ENCODE peak calls at places on chromosomes 12 and 14, in eight cellular contexts. L, W, N, G, I, R, H and D are unnamed samples. For H3K27me3, the result is how much of the 10 kb centered on the place peaks cover.

GRCh38 chr14:77980475-77981321 is 180.8 kb downstream of the ADCK1 start:
- DNase-seq in L (no peak), W (no peak), N (no peak), G (no peak), I (no peak), R (no peak), H (peak), D (no peak)

GRCh38 chr12:85468356-85469157 is 188.5 kb downstream of the ALX1 start:
- DNase-seq in L (no peak), W (no peak), N (peak), G (peak), I (peak), R (peak), H (peak), D (no peak)

GRCh38 chr14:41461380-41461779 is 145.3 kb upstream of the LRFN5 start:
- DNase-seq in L (no peak), W (no peak), N (no peak), G (no peak), I (no peak), R (no peak), H (no peak), D (no peak)

GRCh38 chr14:68779761-68780323 is 13.0 kb downstream of the ZFP36L1 start:
- DNase-seq in L (no peak), W (peak), N (no peak), G (no peak), I (peak), R (peak), H (no peak), D (no peak)

GRCh38 chr14:30621954-30622830 is at the start of gene SCFD1:
- DNase-seq in L (peak), W (peak), N (peak), G (peak), I (peak), R (peak), H (peak), D (peak)

GRCh38 chr12:81573228-81573627 is 185.9 kb downstream of the PPFIA2 start:
- DNase-seq in L (no peak), W (no peak), N (no peak), G (no peak), I (peak), R (peak), H (no peak), D (no peak)

GRCh38 chr12:51702582-51702981 is 111.5 kb downstream of the SCN8A start:
- DNase-seq in L (no peak), W (no peak), N (no peak), G (no peak), I (no peak), R (no peak), H (no peak), D (no peak)

GRCh38 chr12:24109381-24110039 is 160.0 kb upstream of the SOX5 start:
- DNase-seq in L (no peak), W (no peak), N (no peak), G (no peak), I (peak), R (peak), H (no peak), D (no peak)

GRCh38 chr14:103558071-103558882 is 4.2 kb downstream of the BAG5 start:
- DNase-seq in L (no peak), W (no peak), N (no peak), G (no peak), I (peak), R (no peak), H (peak), D (peak)

GRCh38 chr12:50597200-50598195 is 92.7 kb downstream of the DIP2B start:
- DNase-seq in L (peak), W (no peak), N (no peak), G (peak), I (peak), R (peak), H (no peak), D (no peak)

GRCh38 chr12:102350070-102350469 is 130.3 kb downstream of the IGF1 start:
- DNase-seq in L (no peak), W (no peak), N (no peak), G (no peak), I (no peak), R (no peak), H (no peak), D (no peak)

GRCh38 chr12:98738002-98738401 is 92.9 kb downstream of the APAF1 start:
- DNase-seq in L (no peak), W (no peak), N (no peak), G (no peak), I (peak), R (no peak), H (no peak), D (no peak)

GRCh38 chr12:120710805-120711296 is 593 bp downstream of the UNC119B start:
- DNase-seq in L (no peak), W (no peak), N (no peak), G (no peak), I (no peak), R (no peak), H (peak), D (no peak)

GRCh38 chr12:61993734-61994345 is 266.4 kb upstream of the USP15 start:
- DNase-seq in L (no peak), W (no peak), N (peak), G (peak), I (peak), R (no peak), H (no peak), D (no peak)

GRCh38 chr12:110825530-110825929 is 21.3 kb upstream of the CCDC63 start:
- DNase-seq in L (no peak), W (no peak), N (no peak), G (no peak), I (no peak), R (no peak), H (no peak), D (no peak)

GRCh38 chr12:89709994-89710872 is 1.6 kb upstream of the ATP2B1 start:
- DNase-seq in L (peak), W (peak), N (no peak), G (no peak), I (peak), R (no peak), H (peak), D (peak)

GRCh38 chr14:66099451-66099850 is 386.7 kb upstream of the CCDC196 start:
- DNase-seq in L (no peak), W (no peak), N (no peak), G (no peak), I (no peak), R (no peak), H (no peak), D (no peak)

GRCh38 chr12:50240096-50240791 is 43.1 kb downstream of the LIMA1 start:
- DNase-seq in L (no peak), W (no peak), N (no peak), G (no peak), I (no peak), R (no peak), H (peak), D (no peak)

GRCh38 chr14:102939820-102940561 is 17.5 kb downstream of the AMN start:
- DNase-seq in L (no peak), W (no peak), N (no peak), G (no peak), I (no peak), R (no peak), H (peak), D (no peak)

GRCh38 chr12:79250955-79251354 is 386.4 kb downstream of the SYT1 start:
- DNase-seq in L (no peak), W (no peak), N (no peak), G (no peak), I (peak), R (peak), H (no peak), D (no peak)

GRCh38 chr12:52069410-52070242 is at the start of gene ATG101:
- DNase-seq in L (peak), W (peak), N (peak), G (peak), I (peak), R (peak), H (peak), D (peak)

GRCh38 chr12:5905757-5906156 is 39.3 kb downstream of the ANO2 start:
- DNase-seq in L (no peak), W (no peak), N (no peak), G (no peak), I (no peak), R (no peak), H (no peak), D (no peak)

GRCh38 chr12:23525450-23526072 is 423.9 kb downstream of the SOX5 start:
- DNase-seq in L (no peak), W (no peak), N (no peak), G (no peak), I (no peak), R (no peak), H (no peak), D (no peak)

GRCh38 chr14:38790916-38791315 is 312.1 kb downstream of the SEC23A start:
- DNase-seq in L (no peak), W (no peak), N (no peak), G (no peak), I (no peak), R (no peak), H (no peak), D (no peak)

GRCh38 chr12:48969847-48970701 is 1.5 kb downstream of the WNT10B start:
- DNase-seq in L (no peak), W (no peak), N (no peak), G (no peak), I (no peak), R (no peak), H (no peak), D (no peak)
- H3K27me3 ChIP-seq in L (under half), W (half or more), N (half or more), G (under half), I (half or more), R (under half), H (under half), D (half or more)

GRCh38 chr14:88380405-88380804 is 5.1 kb upstream of the SPATA7 start:
- DNase-seq in L (no peak), W (no peak), N (no peak), G (no peak), I (peak), R (no peak), H (no peak), D (no peak)

GRCh38 chr14:88386395-88386794 is 938 bp downstream of the SPATA7 start:
- DNase-seq in L (no peak), W (no peak), N (no peak), G (no peak), I (no peak), R (no peak), H (no peak), D (no peak)

GRCh38 chr14:88384653-88385205 is 728 bp upstream of the SPATA7 start:
- DNase-seq in L (no peak), W (no peak), N (no peak), G (no peak), I (no peak), R (no peak), H (peak), D (no peak)

GRCh38 chr14:88388741-88389282 is 3.4 kb downstream of the SPATA7 start:
- DNase-seq in L (no peak), W (no peak), N (no peak), G (no peak), I (no peak), R (no peak), H (no peak), D (no peak)

GRCh38 chr14:88385212-88386101 is at the start of gene SPATA7:
- DNase-seq in L (peak), W (peak), N (peak), G (peak), I (peak), R (peak), H (peak), D (peak)
- H3K27ac ChIP-seq in L (peak), W (peak), N (peak), G (peak), I (peak), R (peak), H (peak), D (peak)

DNA sequence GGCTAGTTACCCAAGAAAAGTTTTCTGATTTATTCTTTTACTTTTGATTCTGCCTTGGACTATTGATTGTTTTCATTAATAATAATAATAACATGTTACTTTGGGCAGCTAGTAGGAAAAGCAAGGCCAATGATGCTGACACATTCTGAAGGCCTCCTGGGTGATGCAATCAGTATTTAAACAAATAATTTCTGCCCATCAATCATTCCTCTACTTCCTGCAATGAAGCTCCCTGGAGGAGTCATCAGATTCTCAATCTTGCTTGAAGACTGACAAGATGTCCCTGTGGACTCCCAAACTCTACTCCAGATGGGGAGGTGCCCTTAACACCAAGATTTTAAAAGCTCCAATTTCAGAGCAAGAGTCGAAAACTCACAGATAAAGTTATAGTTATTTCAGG is at the start of gene SPX:
- DNase-seq in L (no peak), W (no peak), N (no peak), G (no peak), I (peak), R (no peak), H (no peak), D (no peak)
- H3K27me3 ChIP-seq in L (under half), W (under half), N (under half), G (under half), I (under half), R (under half), H (under half), D (under half)

DNA sequence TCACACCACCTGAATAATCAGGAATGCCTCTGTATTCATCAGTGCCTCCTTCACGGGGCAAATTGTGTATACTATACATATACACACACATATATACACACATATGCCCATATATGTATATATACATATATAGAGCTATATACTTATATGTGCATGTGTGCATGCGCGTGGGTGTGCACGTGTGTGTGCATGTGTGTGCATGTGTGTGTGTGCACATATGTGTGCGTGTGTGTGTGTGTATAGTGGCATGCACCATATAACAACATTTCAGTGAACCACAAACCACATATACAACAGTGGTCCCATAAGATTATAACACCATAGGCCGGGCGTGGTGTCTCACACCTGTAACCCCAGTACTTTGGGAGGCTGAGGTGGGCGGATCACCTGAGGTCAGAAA is 35.7 kb downstream of the CFL2 start:
- DNase-seq in L (no peak), W (no peak), N (no peak), G (no peak), I (no peak), R (no peak), H (no peak), D (no peak)
- H3K27ac ChIP-seq in L (no peak), W (no peak), N (no peak), G (peak), I (no peak), R (peak), H (no peak), D (no peak)

DNA sequence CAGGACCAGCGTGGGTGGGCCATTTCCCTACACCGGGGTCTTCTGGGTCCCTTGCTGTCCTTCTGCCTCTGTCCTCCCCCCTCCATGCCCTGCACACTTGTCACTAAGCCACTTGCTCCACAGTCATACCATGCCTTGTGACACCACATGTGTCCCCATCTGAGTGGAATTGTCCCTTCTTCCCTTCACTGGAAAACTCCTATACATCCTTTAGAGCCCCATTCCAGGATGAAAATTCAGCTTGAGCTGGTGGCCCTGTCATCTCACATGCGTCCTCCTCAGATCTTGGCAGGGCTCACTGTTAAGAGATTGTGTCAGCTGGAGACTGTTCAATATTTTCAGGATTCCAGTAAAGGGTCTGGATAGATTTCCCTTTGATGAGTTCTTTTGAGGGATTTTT is 87.4 kb downstream of the DNAH10 start:
- DNase-seq in L (no peak), W (no peak), N (no peak), G (no peak), I (no peak), R (no peak), H (no peak), D (no peak)
- H3K27me3 ChIP-seq in L (under half), W (under half), N (under half), G (under half), I (under half), R (under half), H (under half), D (under half)

DNA sequence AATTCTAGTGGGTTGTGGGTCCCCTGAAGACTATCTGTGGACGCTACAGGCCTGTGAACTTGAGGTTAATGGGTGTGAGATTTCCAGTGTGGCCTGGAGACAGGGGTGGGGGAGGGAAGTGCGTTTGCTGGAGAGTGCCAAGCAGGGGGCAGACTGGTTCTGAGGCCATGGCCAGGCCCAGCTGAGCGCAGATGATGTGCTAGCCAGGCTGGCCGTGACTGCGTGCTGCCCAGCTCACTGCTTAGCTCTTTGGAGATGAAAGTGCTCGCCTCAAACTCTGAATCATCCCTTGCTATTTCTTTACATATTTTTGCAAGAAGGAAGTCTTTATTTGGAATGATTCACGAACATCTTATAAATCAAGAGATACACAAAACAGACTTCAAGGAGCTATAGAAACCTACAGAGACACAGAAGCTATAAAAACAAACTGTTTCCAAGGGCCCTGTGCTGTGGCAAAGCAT is 75.3 kb upstream of the PLEKHG3 start:
- DNase-seq in L (no peak), W (no peak), N (no peak), G (peak), I (peak), R (peak), H (peak), D (no peak)
- H3K27ac ChIP-seq in L (no peak), W (no peak), N (no peak), G (no peak), I (peak), R (peak), H (no peak), D (no peak)

DNA sequence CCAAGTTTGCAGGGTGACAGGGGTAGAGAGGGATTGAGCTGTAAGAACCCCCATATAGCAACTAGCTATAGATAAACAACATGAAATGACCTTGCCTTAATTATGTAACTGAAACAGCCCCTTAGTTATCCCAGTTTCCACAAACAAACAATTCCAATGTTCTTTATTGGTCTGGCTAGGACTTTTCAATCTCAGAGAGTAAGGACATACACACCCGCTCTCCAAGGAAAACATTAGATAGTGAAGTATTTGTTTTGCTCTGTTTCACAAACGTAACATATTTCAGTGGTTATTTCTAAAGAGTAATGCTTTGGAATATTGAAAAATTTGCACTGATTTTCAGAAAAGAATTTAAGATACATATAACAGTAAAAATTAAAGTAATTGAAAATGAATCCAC is 51.6 kb upstream of the GTF2A1 start:
- DNase-seq in L (no peak), W (no peak), N (no peak), G (no peak), I (no peak), R (no peak), H (no peak), D (no peak)
- H3K27me3 ChIP-seq in L (under half), W (under half), N (under half), G (under half), I (under half), R (under half), H (under half), D (under half)

GRCh38 chr12:47767197-47767724 is 5.8 kb upstream of the SLC48A1 start:
- DNase-seq in L (no peak), W (no peak), N (no peak), G (no peak), I (peak), R (no peak), H (peak), D (no peak)

GRCh38 chr12:47771304-47771703 is 1.7 kb upstream of the SLC48A1 start:
- DNase-seq in L (no peak), W (no peak), N (no peak), G (no peak), I (no peak), R (no peak), H (no peak), D (no peak)

GRCh38 chr12:47768323-47768811 is 4.7 kb upstream of the SLC48A1 start:
- DNase-seq in L (no peak), W (no peak), N (no peak), G (no peak), I (peak), R (peak), H (no peak), D (no peak)

GRCh38 chr12:47770086-47770726 is 2.8 kb upstream of the SLC48A1 start:
- DNase-seq in L (no peak), W (no peak), N (no peak), G (no peak), I (peak), R (no peak), H (no peak), D (no peak)

GRCh38 chr12:47769234-47770085 is 3.6 kb upstream of the SLC48A1 start:
- DNase-seq in L (no peak), W (no peak), N (no peak), G (no peak), I (no peak), R (no peak), H (no peak), D (no peak)
- H3K27ac ChIP-seq in L (no peak), W (no peak), N (no peak), G (peak), I (no peak), R (no peak), H (no peak), D (no peak)